ENCODE peak calls at places on chromosome 22, in seven cellular contexts. A is psoas muscle; B is spleen; D is pancreas; K is thoracic aorta; E is CD4-positive, alpha-beta memory T cell; Q is colonic mucosa. I is an unnamed sample.

GRCh38 chr22:20063271-20064139 is 16.5 kb upstream of the DGCR8 start:
- DNase-seq in D (no peak), E (no peak), Q (no peak), A (peak; percentile 44), B (no peak), K (no peak), I (no peak)

GRCh38 chr22:19122752-19123492 is 710 bp upstream of the DGCR2 start:
- DNase-seq in K (no peak), D (no peak), A (no peak), E (no peak), B (no peak), Q (no peak), I (no peak)

GRCh38 chr22:39317084-39317755 is 2.2 kb downstream of the RPL3 start:
- DNase-seq in B (no peak), K (no peak), D (no peak), Q (no peak), E (no peak), A (no peak), I (no peak)

GRCh38 chr22:38921126-38921525 is 36.3 kb upstream of the APOBEC3A start:
- DNase-seq in Q (peak; percentile 95), B (no peak), K (no peak), E (no peak), A (no peak), D (peak; percentile 85), I (no peak)

GRCh38 chr22:35173655-35174054 is 83.6 kb upstream of the HMGXB4 start:
- DNase-seq in B (no peak), Q (no peak), D (no peak), E (no peak), K (no peak), A (no peak), I (no peak)

GRCh38 chr22:32764330-32765116 is 37.0 kb upstream of the TIMP3 start:
- DNase-seq in E (no peak), K (no peak), Q (peak; percentile 38), D (no peak), A (peak; percentile 60), B (no peak), I (no peak)

GRCh38 chr22:39135092-39135896 is 17.2 kb downstream of the CBX7 start:
- DNase-seq in B (peak; percentile 81), E (no peak), D (no peak), A (no peak), K (no peak), Q (no peak), I (peak; percentile 32)

GRCh38 chr22:28899199-28899853 is 16.0 kb downstream of the ZNRF3 start:
- DNase-seq in K (no peak), B (peak; percentile 79), Q (no peak), E (peak; percentile 42), D (no peak), A (no peak), I (peak; percentile 29)

GRCh38 chr22:19948057-19948760 is 6.6 kb upstream of the TXNRD2 start:
- DNase-seq in B (no peak), D (peak; percentile 21), K (no peak), Q (no peak), E (no peak), A (no peak), I (no peak)

GRCh38 chr22:25896098-25896497 is 154.1 kb downstream of the MYO18B start:
- DNase-seq in E (no peak), K (no peak), A (no peak), D (no peak), B (no peak), Q (no peak), I (no peak)

GRCh38 chr22:37515902-37516301 is 3.3 kb downstream of the CARD10 start:
- DNase-seq in Q (no peak), K (no peak), B (no peak), A (no peak), E (no peak), D (no peak), I (no peak)

GRCh38 chr22:44245867-44246266 is 65.1 kb downstream of the PARVG start:
- DNase-seq in Q (no peak), B (no peak), K (no peak), E (no peak), A (no peak), D (no peak), I (no peak)

GRCh38 chr22:31093956-31094622 is 13.0 kb downstream of the SMTN start:
- DNase-seq in Q (no peak), D (no peak), B (no peak), A (peak; percentile 54), K (no peak), E (no peak), I (no peak)

GRCh38 chr22:31211862-31212730 is at the start of gene LIMK2:
- DNase-seq in B (peak; percentile 100), A (peak; percentile 96), E (peak; percentile 94), D (peak; percentile 100), Q (peak; percentile 98), K (peak; percentile 77), I (peak; percentile 92)

GRCh38 chr22:19082793-19083192 is 39.4 kb downstream of the DGCR2 start:
- DNase-seq in D (no peak), A (no peak), E (no peak), K (no peak), B (peak; percentile 47), Q (no peak), I (no peak)

GRCh38 chr22:44247346-44247745 is 65.4 kb downstream of the SHISAL1 start:
- DNase-seq in B (no peak), Q (no peak), E (no peak), A (no peak), K (no peak), D (no peak), I (no peak)

GRCh38 chr22:18157714-18158028 is 7.7 kb downstream of the USP18 start:
- DNase-seq in Q (no peak), B (no peak), K (no peak), D (no peak), E (no peak), A (no peak), I (no peak)

GRCh38 chr22:37601540-37602442 is 6.8 kb upstream of the GGA1 start:
- DNase-seq in D (no peak), B (no peak), K (no peak), Q (peak; percentile 80), E (no peak), A (no peak), I (no peak)

GRCh38 chr22:19113429-19113828 is 8.8 kb downstream of the DGCR2 start:
- DNase-seq in E (no peak), D (no peak), B (no peak), A (no peak), K (no peak), Q (no peak), I (no peak)

GRCh38 chr22:19937616-19938473 is 3.7 kb upstream of the COMT start:
- DNase-seq in B (peak; percentile 24), A (no peak), Q (no peak), D (peak; percentile 33), K (no peak), E (no peak), I (no peak)

GRCh38 chr22:21098099-21098671 is 52.4 kb downstream of the LRRC74B start:
- DNase-seq in D (no peak), E (no peak), Q (no peak), A (no peak), B (no peak), K (no peak), I (no peak)

GRCh38 chr22:39908737-39909136 is 7.9 kb downstream of the GRAP2 start:
- DNase-seq in K (no peak), D (no peak), Q (no peak), B (no peak), A (no peak), E (no peak), I (no peak)

GRCh38 chr22:29259253-29259899 is 8.4 kb downstream of the RHBDD3 start:
- DNase-seq in Q (no peak), E (no peak), B (no peak), A (no peak), K (no peak), D (no peak), I (no peak)

GRCh38 chr22:44882226-44882905 is 127.4 kb downstream of the PHF21B start:
- DNase-seq in Q (no peak), K (no peak), E (no peak), B (peak; percentile 37), D (peak; percentile 25), A (no peak), I (no peak)

GRCh38 chr22:29028468-29028867 is 33.2 kb downstream of the C22orf31 start:
- DNase-seq in E (no peak), D (no peak), K (no peak), A (no peak), B (no peak), Q (no peak), I (no peak)

GRCh38 chr22:19195796-19196731 is 17.5 kb upstream of the SLC25A1 start:
- DNase-seq in K (no peak), B (peak; percentile 75), A (no peak), E (no peak), D (no peak), Q (no peak), I (no peak)

GRCh38 chr22:47816121-47816915 is 1053.9 kb downstream of the TBC1D22A start:
- DNase-seq in D (no peak), A (no peak), E (no peak), Q (no peak), K (no peak), B (no peak), I (no peak)
- H3K9me3 ChIP-seq in D (no peaks in the 10 kb centered on the region), A (peaks cover 10% of the 10 kb centered on the region), E (no peaks in the 10 kb centered on the region), Q (no peaks in the 10 kb centered on the region), K (no peaks in the 10 kb centered on the region), B (peaks cover 16% of the 10 kb centered on the region), I (no peaks in the 10 kb centered on the region)

GRCh38 chr22:22216450-22216959 is 28.1 kb upstream of the VPREB1 start:
- DNase-seq in A (no peak), Q (no peak), B (no peak), D (no peak), E (no peak), K (no peak), I (no peak)
- H3K27me3 ChIP-seq in A (no peaks in the 10 kb centered on the region), Q (no peaks in the 10 kb centered on the region), B (no peaks in the 10 kb centered on the region), D (no peaks in the 10 kb centered on the region), E (no peaks in the 10 kb centered on the region), K (no peaks in the 10 kb centered on the region), I (no peaks in the 10 kb centered on the region)

GRCh38 chr22:48403521-48403921 is 1424.2 kb downstream of the BRD1 start:
- DNase-seq in A (no peak), B (no peak), Q (no peak), D (peak; percentile 40), E (no peak), K (no peak), I (no peak)
- H3K9me3 ChIP-seq in A (no peaks in the 10 kb centered on the region), B (peaks cover 8% of the 10 kb centered on the region), Q (no peaks in the 10 kb centered on the region), D (no peaks in the 10 kb centered on the region), E (no peaks in the 10 kb centered on the region), K (no peaks in the 10 kb centered on the region), I (no peaks in the 10 kb centered on the region)

GRCh38 chr22:23070418-23071162 is at the start of gene GNAZ:
- DNase-seq in D (peak; percentile 68), E (peak; percentile 27), K (no peak), A (peak; percentile 36), Q (no peak), B (peak; percentile 88), I (peak; percentile 13)

GRCh38 chr22:23069502-23070357 is 589 bp upstream of the GNAZ start:
- DNase-seq in Q (peak; percentile 93), D (peak; percentile 98), E (peak; percentile 89), K (peak; percentile 51), A (peak; percentile 94), B (peak; percentile 94), I (peak; percentile 85)

GRCh38 chr22:23067691-23068090 is 2.6 kb upstream of the GNAZ start:
- DNase-seq in D (no peak), Q (no peak), A (no peak), B (peak; percentile 20), K (no peak), E (no peak), I (no peak)

GRCh38 chr22:23068096-23068831 is 2.1 kb upstream of the GNAZ start:
- DNase-seq in K (no peak), E (no peak), B (peak; percentile 58), A (no peak), Q (no peak), D (peak; percentile 41), I (no peak)

GRCh38 chr22:23068832-23069385 is 1.4 kb upstream of the GNAZ start:
- DNase-seq in D (peak; percentile 27), A (no peak), K (no peak), E (peak; percentile 4), B (peak; percentile 50), Q (no peak), I (no peak)
- H3K27me3 ChIP-seq in D (no peaks in the 10 kb centered on the region), A (no peaks in the 10 kb centered on the region), K (no peaks in the 10 kb centered on the region), E (peaks cover 3% of the 10 kb centered on the region), B (no peaks in the 10 kb centered on the region), Q (peaks cover 8% of the 10 kb centered on the region), I (no peaks in the 10 kb centered on the region)

I was measured in CD4-positive, alpha-beta T cell.